ENCODE peak calls at places on chromosomes 3 and 15, in seven cellular contexts. One of them, this sample, is unnamed.

GRCh38 chr3:56702487-56703315 is 19.6 kb upstream of the TASOR start:
- DNase-seq in A549: peak
- DNase-seq in MM.1S: peak
- DNase-seq in Caco-2: no peak
- DNase-seq in upper lobe of left lung: peak
- DNase-seq in fibroblast of lung: peak
- DNase-seq in mucosa of descending colon: no peak
- DNase-seq in this sample: peak

GRCh38 chr3:141777957-141778813 is 15.0 kb downstream of the GRK7 start:
- DNase-seq in fibroblast of lung: no peak
- DNase-seq in A549: no peak
- DNase-seq in mucosa of descending colon: no peak
- DNase-seq in upper lobe of left lung: no peak
- DNase-seq in MM.1S: no peak
- DNase-seq in Caco-2: no peak
- DNase-seq in this sample: no peak

GRCh38 chr15:39509941-39510845 is 70.7 kb upstream of the THBS1 start:
- DNase-seq in MM.1S: no peak
- DNase-seq in Caco-2: no peak
- DNase-seq in fibroblast of lung: no peak
- DNase-seq in A549: no peak
- DNase-seq in mucosa of descending colon: no peak
- DNase-seq in upper lobe of left lung: no peak
- DNase-seq in this sample: no peak

GRCh38 chr3:48413086-48413485 is 16.8 kb downstream of the PLXNB1 start:
- DNase-seq in upper lobe of left lung: no peak
- DNase-seq in Caco-2: no peak
- DNase-seq in fibroblast of lung: no peak
- DNase-seq in MM.1S: no peak
- DNase-seq in A549: no peak
- DNase-seq in mucosa of descending colon: no peak
- DNase-seq in this sample: no peak

GRCh38 chr3:102979682-102980378 is 545.0 kb downstream of the ZPLD1 start:
- DNase-seq in mucosa of descending colon: peak
- DNase-seq in MM.1S: no peak
- DNase-seq in upper lobe of left lung: peak
- DNase-seq in A549: peak
- DNase-seq in Caco-2: no peak
- DNase-seq in fibroblast of lung: peak
- DNase-seq in this sample: peak

GRCh38 chr15:88312941-88313579 is 56.5 kb upstream of the NTRK3 start:
- DNase-seq in mucosa of descending colon: no peak
- DNase-seq in Caco-2: no peak
- DNase-seq in MM.1S: no peak
- DNase-seq in upper lobe of left lung: no peak
- DNase-seq in fibroblast of lung: no peak
- DNase-seq in A549: no peak
- DNase-seq in this sample: peak

GRCh38 chr3:48445277-48445882 is 1.2 kb upstream of the ATRIP start:
- DNase-seq in MM.1S: no peak
- DNase-seq in fibroblast of lung: no peak
- DNase-seq in A549: no peak
- DNase-seq in mucosa of descending colon: no peak
- DNase-seq in Caco-2: no peak
- DNase-seq in upper lobe of left lung: no peak
- DNase-seq in this sample: no peak

GRCh38 chr3:29668728-29669127 is 387.9 kb downstream of the RBMS3 start:
- DNase-seq in upper lobe of left lung: no peak
- DNase-seq in mucosa of descending colon: no peak
- DNase-seq in MM.1S: no peak
- DNase-seq in A549: no peak
- DNase-seq in Caco-2: no peak
- DNase-seq in fibroblast of lung: no peak
- DNase-seq in this sample: no peak

GRCh38 chr3:117752984-117753717 is 1043.6 kb downstream of the TUSC7 start:
- DNase-seq in upper lobe of left lung: no peak
- DNase-seq in Caco-2: no peak
- DNase-seq in MM.1S: no peak
- DNase-seq in fibroblast of lung: peak
- DNase-seq in mucosa of descending colon: no peak
- DNase-seq in A549: no peak
- DNase-seq in this sample: peak

GRCh38 chr15:72285927-72286516 is 13.7 kb upstream of the PARP6 start:
- DNase-seq in Caco-2: no peak
- DNase-seq in MM.1S: peak
- DNase-seq in upper lobe of left lung: peak
- DNase-seq in A549: peak
- DNase-seq in mucosa of descending colon: peak
- DNase-seq in fibroblast of lung: peak
- DNase-seq in this sample: peak

GRCh38 chr3:34108976-34109375 is 310.5 kb downstream of the PDCD6IP start:
- DNase-seq in mucosa of descending colon: no peak
- DNase-seq in fibroblast of lung: no peak
- DNase-seq in upper lobe of left lung: no peak
- DNase-seq in MM.1S: peak
- DNase-seq in Caco-2: no peak
- DNase-seq in A549: no peak
- DNase-seq in this sample: no peak

GRCh38 chr15:74529911-74530310 is 11.1 kb upstream of the ARID3B start:
- DNase-seq in Caco-2: no peak
- DNase-seq in fibroblast of lung: peak
- DNase-seq in MM.1S: no peak
- DNase-seq in upper lobe of left lung: no peak
- DNase-seq in A549: no peak
- DNase-seq in mucosa of descending colon: no peak
- DNase-seq in this sample: no peak

GRCh38 chr15:92869977-92870644 is 30.0 kb upstream of the CHD2 start:
- DNase-seq in mucosa of descending colon: no peak
- DNase-seq in fibroblast of lung: no peak
- DNase-seq in MM.1S: no peak
- DNase-seq in upper lobe of left lung: no peak
- DNase-seq in Caco-2: peak
- DNase-seq in A549: no peak
- DNase-seq in this sample: peak

GRCh38 chr15:70164910-70165791 is 67.4 kb upstream of the TLE3 start:
- DNase-seq in mucosa of descending colon: no peak
- DNase-seq in fibroblast of lung: no peak
- DNase-seq in MM.1S: no peak
- DNase-seq in Caco-2: no peak
- DNase-seq in upper lobe of left lung: no peak
- DNase-seq in A549: no peak
- DNase-seq in this sample: no peak

GRCh38 chr3:112084980-112085697 is 1.1 kb upstream of the C3orf52 start:
- DNase-seq in A549: no peak
- DNase-seq in fibroblast of lung: no peak
- DNase-seq in Caco-2: peak
- DNase-seq in mucosa of descending colon: peak
- DNase-seq in MM.1S: no peak
- DNase-seq in upper lobe of left lung: no peak
- DNase-seq in this sample: no peak

GRCh38 chr3:143476965-143477640 is 357.5 kb downstream of the CHST2 start:
- DNase-seq in Caco-2: no peak
- DNase-seq in MM.1S: no peak
- DNase-seq in fibroblast of lung: no peak
- DNase-seq in A549: no peak
- DNase-seq in mucosa of descending colon: no peak
- DNase-seq in upper lobe of left lung: no peak
- DNase-seq in this sample: no peak

GRCh38 chr15:71325461-71325860 is 210.2 kb downstream of the THSD4 start:
- DNase-seq in upper lobe of left lung: no peak
- DNase-seq in Caco-2: no peak
- DNase-seq in A549: no peak
- DNase-seq in MM.1S: no peak
- DNase-seq in fibroblast of lung: no peak
- DNase-seq in mucosa of descending colon: no peak
- DNase-seq in this sample: peak

GRCh38 chr15:58467121-58467721 is 35.4 kb downstream of the LIPC start:
- DNase-seq in mucosa of descending colon: no peak
- DNase-seq in upper lobe of left lung: no peak
- DNase-seq in Caco-2: peak
- DNase-seq in MM.1S: no peak
- DNase-seq in fibroblast of lung: no peak
- DNase-seq in A549: no peak
- DNase-seq in this sample: no peak

GRCh38 chr3:65138531-65138930 is 450.7 kb upstream of the ADAMTS9 start:
- DNase-seq in mucosa of descending colon: no peak
- DNase-seq in Caco-2: no peak
- DNase-seq in upper lobe of left lung: no peak
- DNase-seq in MM.1S: no peak
- DNase-seq in fibroblast of lung: no peak
- DNase-seq in A549: no peak
- DNase-seq in this sample: no peak

GRCh38 chr15:89812126-89812846 is 2.4 kb downstream of the ANPEP start:
- DNase-seq in A549: no peak
- DNase-seq in fibroblast of lung: peak
- DNase-seq in mucosa of descending colon: peak
- DNase-seq in upper lobe of left lung: peak
- DNase-seq in MM.1S: no peak
- DNase-seq in Caco-2: no peak
- DNase-seq in this sample: peak

GRCh38 chr15:89815769-89816168 is 1.1 kb upstream of the ANPEP start:
- DNase-seq in fibroblast of lung: no peak
- DNase-seq in Caco-2: no peak
- DNase-seq in upper lobe of left lung: no peak
- DNase-seq in MM.1S: no peak
- DNase-seq in A549: no peak
- DNase-seq in mucosa of descending colon: no peak
- DNase-seq in this sample: no peak

GRCh38 chr15:89813381-89814111 is 1.1 kb downstream of the ANPEP start:
- DNase-seq in fibroblast of lung: no peak
- DNase-seq in A549: no peak
- DNase-seq in mucosa of descending colon: no peak
- DNase-seq in MM.1S: no peak
- DNase-seq in upper lobe of left lung: no peak
- DNase-seq in Caco-2: no peak
- DNase-seq in this sample: no peak

GRCh38 chr15:89812847-89813320 is 1.8 kb downstream of the ANPEP start:
- DNase-seq in Caco-2: no peak
- DNase-seq in upper lobe of left lung: no peak
- DNase-seq in fibroblast of lung: no peak
- DNase-seq in A549: no peak
- DNase-seq in mucosa of descending colon: no peak
- DNase-seq in MM.1S: no peak
- DNase-seq in this sample: no peak

GRCh38 chr15:89814112-89814742 is 425 bp downstream of the ANPEP start:
- DNase-seq in MM.1S: no peak
- DNase-seq in A549: no peak
- DNase-seq in mucosa of descending colon: no peak
- DNase-seq in Caco-2: no peak
- DNase-seq in upper lobe of left lung: peak
- DNase-seq in fibroblast of lung: no peak
- DNase-seq in this sample: no peak
- H3K4me3 ChIP-seq in MM.1S: no peak
- H3K4me3 ChIP-seq in A549: peak
- H3K4me3 ChIP-seq in mucosa of descending colon: no peak
- H3K4me3 ChIP-seq in Caco-2: no peak
- H3K4me3 ChIP-seq in upper lobe of left lung: peak
- H3K4me3 ChIP-seq in fibroblast of lung: peak
- H3K4me3 ChIP-seq in this sample: peak

GRCh38 chr3:172536505-172536904 is 13.3 kb upstream of the TNFSF10 start:
- DNase-seq in A549: no peak
- DNase-seq in Caco-2: no peak
- DNase-seq in upper lobe of left lung: peak
- DNase-seq in MM.1S: no peak
- DNase-seq in mucosa of descending colon: no peak
- DNase-seq in fibroblast of lung: no peak
- DNase-seq in this sample: no peak
- H3K4me3 ChIP-seq in A549: no peak
- H3K4me3 ChIP-seq in Caco-2: no peak
- H3K4me3 ChIP-seq in upper lobe of left lung: no peak
- H3K4me3 ChIP-seq in MM.1S: no peak
- H3K4me3 ChIP-seq in mucosa of descending colon: no peak
- H3K4me3 ChIP-seq in fibroblast of lung: no peak
- H3K4me3 ChIP-seq in this sample: no peak

DNA sequence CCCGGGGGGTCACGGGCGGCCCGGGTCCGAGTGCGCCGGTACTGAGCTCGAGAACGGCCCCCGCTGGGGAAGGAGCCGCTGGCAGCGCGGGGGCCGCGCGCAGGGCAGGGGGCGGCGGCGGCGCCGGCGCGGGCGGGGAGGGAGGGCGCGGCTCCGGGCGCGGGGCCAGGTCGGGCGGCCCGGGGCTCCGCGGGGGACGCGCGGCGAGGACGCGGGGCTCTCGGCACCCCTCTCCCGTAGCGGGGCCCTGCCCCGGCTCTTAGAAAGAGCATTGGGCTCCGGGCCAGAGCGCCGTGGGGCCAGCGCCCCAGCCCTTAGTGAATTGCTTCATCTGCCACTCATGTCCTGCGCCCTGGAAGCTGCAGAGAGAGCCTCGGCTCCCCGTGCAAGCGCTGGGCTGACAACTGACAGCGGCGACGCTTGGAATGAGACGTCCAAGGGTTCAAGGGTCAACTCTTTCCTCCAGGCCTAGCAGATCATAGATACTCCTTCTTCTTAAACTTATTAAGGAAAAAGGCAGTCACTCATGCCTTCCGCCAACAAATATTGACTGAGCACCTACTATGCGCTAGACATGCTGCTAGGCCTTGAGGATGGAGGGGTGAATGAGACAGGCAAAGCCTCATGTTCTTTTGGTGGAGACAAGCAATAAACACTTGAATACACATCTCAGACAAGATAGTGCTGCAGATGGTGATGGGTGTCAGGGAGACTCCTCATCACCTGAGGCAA is 140.8 kb downstream of the SMAD6 start:
- DNase-seq in Caco-2: peak
- DNase-seq in A549: peak
- DNase-seq in fibroblast of lung: peak
- DNase-seq in MM.1S: no peak
- DNase-seq in mucosa of descending colon: peak
- DNase-seq in upper lobe of left lung: peak
- DNase-seq in this sample: peak
- H3K4me3 ChIP-seq in Caco-2: peak
- H3K4me3 ChIP-seq in A549: peak
- H3K4me3 ChIP-seq in fibroblast of lung: peak
- H3K4me3 ChIP-seq in MM.1S: no peak
- H3K4me3 ChIP-seq in mucosa of descending colon: peak
- H3K4me3 ChIP-seq in upper lobe of left lung: peak
- H3K4me3 ChIP-seq in this sample: peak

DNA sequence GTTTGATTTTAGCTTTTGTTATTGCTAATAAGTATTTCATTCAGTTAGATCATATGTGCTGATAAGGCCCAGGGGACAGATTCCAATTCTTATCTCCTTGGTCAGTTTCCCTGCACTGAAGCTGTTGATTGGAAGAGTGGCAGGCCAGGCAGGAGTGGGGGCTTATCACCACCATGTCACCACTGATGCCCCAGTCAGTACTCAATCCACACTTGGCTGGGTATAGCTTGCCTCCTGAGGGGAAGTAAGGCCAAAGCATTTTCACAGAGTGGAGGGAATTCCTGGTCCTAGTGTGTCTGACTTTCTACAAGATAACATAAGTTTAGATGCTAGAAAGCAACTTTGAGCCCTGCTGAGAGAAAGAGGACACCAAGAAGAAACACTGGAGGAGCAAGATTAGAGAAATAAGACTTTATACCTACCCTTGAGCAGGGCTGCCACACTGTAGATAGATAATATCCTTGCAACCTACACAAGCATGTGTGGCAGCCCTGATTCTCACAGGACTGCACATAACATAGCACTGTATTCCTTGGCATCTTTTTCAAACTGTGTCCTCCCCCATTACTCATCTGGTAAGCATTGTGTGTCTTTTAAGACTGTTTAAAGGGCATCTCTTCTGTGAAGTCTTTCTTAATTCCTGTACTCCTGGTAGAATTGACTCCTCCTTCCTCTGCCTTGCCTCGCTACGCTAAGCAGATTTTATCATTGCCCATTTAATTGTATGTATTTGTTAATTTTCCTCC is 24.3 kb downstream of the OXNAD1 start:
- DNase-seq in MM.1S: no peak
- DNase-seq in upper lobe of left lung: no peak
- DNase-seq in Caco-2: no peak
- DNase-seq in A549: no peak
- DNase-seq in mucosa of descending colon: no peak
- DNase-seq in fibroblast of lung: no peak
- DNase-seq in this sample: peak
- H3K4me3 ChIP-seq in MM.1S: no peak
- H3K4me3 ChIP-seq in upper lobe of left lung: no peak
- H3K4me3 ChIP-seq in Caco-2: no peak
- H3K4me3 ChIP-seq in A549: no peak
- H3K4me3 ChIP-seq in mucosa of descending colon: no peak
- H3K4me3 ChIP-seq in fibroblast of lung: no peak
- H3K4me3 ChIP-seq in this sample: no peak

This sample was measured in AG10803.